ENCODE peak calls at places on chromosomes 1 and 21, in seven cellular contexts. H is adipocyte; B is germinal center; I is PC-3; U is T-helper 9 cell; O is AG08395; Z is activated naive CD4-positive, alpha-beta T cell. K is an unnamed sample.

GRCh38 chr21:31753949-31754348 is 22.0 kb upstream of the SCAF4 start:
- DNase-seq in O (no peak), B (no peak), I (no peak), H (no peak), Z (no peak), U (no peak), K (no peak)

GRCh38 chr1:2251786-2252185 is 23.7 kb downstream of the SKI start:
- DNase-seq in B (no peak), U (no peak), H (no peak), O (no peak), I (no peak), Z (peak), K (no peak)

GRCh38 chr1:230713915-230714764 is at the start of gene AGT:
- DNase-seq in Z (no peak), I (peak), H (peak), O (peak), U (no peak), B (no peak), K (no peak)

GRCh38 chr21:46552274-46552673 is 52.6 kb downstream of the S100B start:
- DNase-seq in O (no peak), I (no peak), U (no peak), Z (no peak), H (no peak), B (no peak), K (no peak)

GRCh38 chr1:2255420-2256369 is 27.6 kb downstream of the SKI start:
- DNase-seq in B (no peak), Z (peak), I (peak), U (peak), H (peak), O (peak), K (peak)

GRCh38 chr1:186183219-186183618 is 191.8 kb downstream of the TPR start:
- DNase-seq in O (peak), I (peak), H (peak), B (no peak), Z (no peak), U (no peak), K (no peak)

GRCh38 chr1:118461154-118461553 is 276.1 kb upstream of the SPAG17 start:
- DNase-seq in H (no peak), U (no peak), O (no peak), B (no peak), Z (no peak), I (no peak), K (no peak)

GRCh38 chr1:16072616-16073484 is 601 bp downstream of the FAM131C start:
- DNase-seq in H (peak), I (no peak), U (no peak), B (no peak), O (no peak), Z (no peak), K (no peak)

GRCh38 chr1:48026275-48026674 is 29.1 kb upstream of the TRABD2B start:
- DNase-seq in U (no peak), B (no peak), Z (no peak), I (peak), O (no peak), H (no peak), K (no peak)